ENCODE peak calls at places on chromosome 6, in five cellular contexts. L is GM12878, U is HepG2, Q is K562, X is HCT116. J is an unnamed sample.

GRCh38 chr6:105926318-105926717 is 159.8 kb upstream of the PRDM1 start:
- DNase-seq in L (no peak), U (no peak), Q (no peak), X (no peak), J (no peak)

GRCh38 chr6:52352239-52353008 is 9.5 kb upstream of the PAQR8 start:
- DNase-seq in L (peak), U (peak), Q (peak), X (peak), J (no peak)

GRCh38 chr6:17932362-17932852 is 55.0 kb downstream of the KIF13A start:
- DNase-seq in L (no peak), U (peak), Q (peak), X (no peak), J (no peak)

GRCh38 chr6:117536317-117536716 is 53.8 kb downstream of the DCBLD1 start:
- DNase-seq in L (no peak), U (no peak), Q (no peak), X (no peak), J (no peak)

GRCh38 chr6:75463896-75464295 is 29.7 kb downstream of the FILIP1 start:
- DNase-seq in L (no peak), U (no peak), Q (no peak), X (no peak), J (no peak)

GRCh38 chr6:151808331-151809241 is 1.1 kb downstream of the ESR1 start:
- DNase-seq in L (no peak), U (no peak), Q (no peak), X (no peak), J (peak)

GRCh38 chr6:142697912-142698311 is 247.1 kb downstream of the HIVEP2 start:
- DNase-seq in L (no peak), U (no peak), Q (no peak), X (no peak), J (no peak)

GRCh38 chr6:41419385-41419784 is 84.0 kb downstream of the NCR2 start:
- DNase-seq in L (no peak), U (no peak), Q (no peak), X (no peak), J (no peak)

GRCh38 chr6:126427713-126428112 is 87.8 kb downstream of the CENPW start:
- DNase-seq in L (no peak), U (peak), Q (no peak), X (no peak), J (no peak)

GRCh38 chr6:43299338-43300293 is 1.6 kb downstream of the SLC22A7 start:
- DNase-seq in L (no peak), U (no peak), Q (no peak), X (no peak), J (no peak)

GRCh38 chr6:2264932-2265331 is 19.5 kb upstream of the GMDS start:
- DNase-seq in L (no peak), U (no peak), Q (no peak), X (no peak), J (no peak)

GRCh38 chr6:80163754-80164187 is 57.3 kb downstream of the BCKDHB start:
- DNase-seq in L (peak), U (peak), Q (peak), X (peak), J (no peak)

GRCh38 chr6:144908004-144908403 is 622.9 kb downstream of the UTRN start:
- DNase-seq in L (no peak), U (no peak), Q (no peak), X (no peak), J (no peak)

GRCh38 chr6:159844737-159845645 is 44.9 kb downstream of the PNLDC1 start:
- DNase-seq in L (no peak), U (no peak), Q (no peak), X (no peak), J (no peak)

GRCh38 chr6:34526241-34526972 is 29.7 kb downstream of the SPDEF start:
- DNase-seq in L (no peak), U (no peak), Q (peak), X (no peak), J (no peak)

GRCh38 chr6:45577836-45578504 is 200.2 kb upstream of the SUPT3H start:
- DNase-seq in L (no peak), U (no peak), Q (no peak), X (no peak), J (no peak)

GRCh38 chr6:130794010-130794675 is 33.1 kb upstream of the SMLR1 start:
- DNase-seq in L (no peak), U (no peak), Q (no peak), X (no peak), J (no peak)

GRCh38 chr6:6766230-6766905 is 177.8 kb downstream of the LY86 start:
- DNase-seq in L (no peak), U (no peak), Q (no peak), X (no peak), J (no peak)

GRCh38 chr6:133546098-133546497 is 304.9 kb downstream of the EYA4 start:
- DNase-seq in L (no peak), U (no peak), Q (no peak), X (no peak), J (no peak)

GRCh38 chr6:137968901-137969300 is 101.8 kb downstream of the TNFAIP3 start:
- DNase-seq in L (no peak), U (no peak), Q (peak), X (no peak), J (no peak)

GRCh38 chr6:100116409-100117194 is 122.6 kb upstream of the MCHR2 start:
- DNase-seq in L (no peak), U (peak), Q (peak), X (peak), J (peak)

DNA sequence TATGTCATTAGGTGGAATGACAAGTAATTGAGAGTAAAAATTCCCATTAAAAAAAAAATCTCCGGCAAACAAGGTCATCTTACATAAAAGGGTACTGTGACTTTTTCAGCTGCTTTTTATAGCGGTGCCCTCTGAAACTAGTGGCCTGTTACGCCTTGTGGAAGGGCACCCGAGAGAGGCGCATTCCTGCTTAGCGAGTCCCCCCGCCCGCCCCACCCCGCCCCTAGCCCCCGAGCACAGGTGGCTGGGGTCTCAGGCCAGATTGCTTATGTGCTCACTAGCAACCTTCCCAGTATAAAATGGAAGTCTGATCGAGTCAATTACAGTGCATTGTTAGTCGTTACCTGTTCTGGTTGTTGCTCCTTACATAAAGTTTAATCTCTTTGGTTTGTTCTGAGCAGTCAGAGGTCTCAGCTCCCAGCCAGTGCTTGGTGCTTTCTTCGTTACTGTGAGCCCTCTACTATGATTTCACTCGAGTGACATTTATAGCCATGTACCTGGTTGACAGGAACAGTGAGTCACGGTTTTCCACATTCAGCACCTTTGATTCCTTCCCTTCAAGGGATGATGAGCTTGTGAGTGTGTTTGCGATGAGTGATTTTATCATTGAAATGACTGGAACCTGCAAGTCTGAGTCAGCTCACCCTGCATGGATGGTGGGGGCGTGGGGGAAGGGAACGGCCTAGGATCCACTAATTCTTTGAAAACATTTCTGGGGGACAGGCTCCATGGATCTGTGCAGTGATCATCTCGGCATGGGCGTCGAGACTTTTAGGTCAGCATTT is 47.6 kb downstream of the ZDHHC14 start:
- DNase-seq in L (no peak), U (peak), Q (peak), X (peak), J (no peak)
- TF ChIP-seq RAD21 in L (no peak), U (no peak), Q (no peak), X (peak), J (no peak)

GRCh38 chr6:167817016-167817415 is 9.7 kb upstream of the AFDN start:
- DNase-seq in L (no peak), U (no peak), Q (no peak), X (no peak), J (no peak)
- TF ChIP-seq ATF3 in L (no peak), U (no peak), Q (no peak), X (no peak), J (no peak)

GRCh38 chr6:83511901-83512681 is at the start of gene PRSS35:
- DNase-seq in L (no peak), U (peak), Q (peak), X (peak), J (peak)
- TF ChIP-seq RAD21 in L (peak), U (peak), Q (peak), X (peak), J (peak)

GRCh38 chr6:153059757-153060156 is 57.2 kb upstream of the MTRF1L start:
- DNase-seq in L (no peak), U (peak), Q (no peak), X (no peak), J (no peak)
- TF ChIP-seq ATF3 in L (no peak), U (no peak), Q (no peak), X (no peak), J (no peak)

DNA sequence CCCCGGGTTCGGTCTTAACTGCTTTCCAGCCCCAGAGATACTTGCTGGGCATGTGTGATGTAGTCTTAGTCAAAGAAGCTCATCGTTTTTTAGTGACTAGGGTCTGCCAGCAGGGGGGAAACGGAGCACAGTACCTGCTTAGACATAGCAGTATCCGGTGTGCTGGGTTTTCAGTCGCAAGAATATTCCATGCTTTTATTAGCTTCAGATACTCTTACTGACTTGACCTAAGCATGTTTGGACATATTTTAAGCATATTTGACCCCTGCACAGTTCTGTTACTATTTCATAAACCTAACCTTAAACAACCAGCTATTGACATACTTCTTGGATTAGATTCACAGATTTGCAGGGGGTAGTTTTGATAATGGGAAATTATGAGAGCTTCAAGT is 3.0 kb downstream of the E2F3 start:
- DNase-seq in L (peak), U (peak), Q (peak), X (peak), J (no peak)
- TF ChIP-seq RAD21 in L (peak), U (peak), Q (peak), X (no peak), J (peak)

GRCh38 chr6:15956205-15957106 is 172.4 kb upstream of the MYLIP start:
- DNase-seq in L (no peak), U (peak), Q (peak), X (no peak), J (no peak)

GRCh38 chr6:15961630-15962448 is 167.0 kb upstream of the MYLIP start:
- DNase-seq in L (no peak), U (no peak), Q (no peak), X (no peak), J (no peak)

GRCh38 chr6:15957655-15958169 is 171.2 kb upstream of the MYLIP start:
- DNase-seq in L (no peak), U (no peak), Q (no peak), X (no peak), J (no peak)

GRCh38 chr6:15962449-15962764 is 166.5 kb upstream of the MYLIP start:
- DNase-seq in L (no peak), U (no peak), Q (no peak), X (no peak), J (no peak)

DNA sequence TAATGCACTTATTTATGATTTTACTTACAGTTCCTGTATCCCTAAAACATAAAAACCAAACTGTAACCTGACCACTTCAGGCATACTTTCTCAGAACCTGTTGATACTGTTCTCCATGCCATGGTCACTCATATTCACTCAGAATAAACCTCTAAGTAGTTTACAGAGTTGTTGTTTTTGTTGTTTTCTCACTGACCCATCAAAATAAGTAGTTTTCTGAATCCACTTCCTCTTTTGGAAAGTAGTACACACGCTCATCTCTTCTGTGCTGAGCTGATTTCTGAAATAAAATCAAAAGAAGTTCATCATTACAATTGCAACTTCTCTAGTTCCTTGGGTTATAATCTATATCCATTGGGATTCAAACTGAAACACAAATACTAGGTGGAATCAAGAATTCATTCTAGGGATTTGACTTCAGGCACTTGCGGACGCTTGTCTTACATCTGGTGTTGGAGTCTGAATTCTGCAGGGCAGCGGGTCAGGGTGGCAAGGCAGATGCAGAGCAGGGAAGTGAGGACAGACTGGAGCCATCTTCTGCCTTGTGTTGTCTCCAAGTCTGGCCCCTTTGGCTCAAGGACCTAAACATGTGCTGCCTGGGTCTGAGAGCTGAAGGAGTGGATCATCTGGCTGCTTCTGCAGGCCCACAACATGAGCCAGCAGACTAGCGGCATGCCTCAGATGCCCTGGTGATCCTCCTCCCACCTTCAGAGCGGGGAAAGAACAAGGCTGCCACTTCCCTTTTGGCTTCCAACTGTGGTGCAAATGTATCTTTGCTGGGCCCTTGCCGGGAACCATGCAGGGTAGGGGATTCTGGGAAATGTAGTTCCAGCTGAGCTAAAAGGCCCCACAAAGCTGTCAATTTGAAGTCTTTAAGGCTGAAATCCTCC is 167.9 kb upstream of the MYLIP start:
- DNase-seq in L (no peak), U (no peak), Q (peak), X (no peak), J (peak)
- TF ChIP-seq ATF3 in L (no peak), U (no peak), Q (no peak), X (no peak), J (no peak)

GRCh38 chr6:115706981-115707380 is 353.7 kb downstream of the FRK start:
- DNase-seq in L (no peak), U (no peak), Q (no peak), X (no peak), J (no peak)
- TF ChIP-seq RAD21 in L (no peak), U (no peak), Q (no peak), X (no peak), J (no peak)

J was measured in H1.